ENCODE peak calls at places on chromosomes 5 and 9, in five cellular contexts. P, N, A, Q and J are unnamed samples.

GRCh38 chr5:134555223-134555790 is 29.8 kb downstream of the JADE2 start:
- DNase-seq in A (no peak), N (no peak), P (no peak), Q (no peak), J (peak)

GRCh38 chr5:80860934-80861613 is 99.1 kb upstream of the RASGRF2 start:
- DNase-seq in P (no peak), A (no peak), N (no peak), Q (no peak), J (no peak)

GRCh38 chr9:8012986-8013385 is 213.4 kb upstream of the DMAC1 start:
- DNase-seq in N (no peak), P (no peak), A (no peak), Q (no peak), J (no peak)

GRCh38 chr5:110536120-110537115 is 190.1 kb downstream of the TMEM232 start:
- DNase-seq in Q (no peak), P (no peak), N (no peak), A (no peak), J (no peak)

GRCh38 chr9:135070964-135071735 is 16.3 kb upstream of the OLFM1 start:
- DNase-seq in A (no peak), N (no peak), P (no peak), Q (no peak), J (peak)

GRCh38 chr5:135246605-135246922 is 152.5 kb downstream of the MACROH2A1 start:
- DNase-seq in A (no peak), P (peak), N (no peak), Q (no peak), J (peak)

GRCh38 chr9:81082251-81082650 is 607.1 kb downstream of the TLE1 start:
- DNase-seq in A (no peak), N (no peak), P (no peak), Q (no peak), J (no peak)

GRCh38 chr5:125044491-125045282 is 298.2 kb upstream of the ZNF608 start:
- DNase-seq in A (no peak), Q (no peak), N (no peak), P (no peak), J (no peak)

GRCh38 chr9:133184971-133185370 is 21.3 kb upstream of the GBGT1 start:
- DNase-seq in N (peak), Q (peak), A (peak), P (peak), J (no peak)

GRCh38 chr9:134895849-134896833 is 15.5 kb downstream of the FCN2 start:
- DNase-seq in N (no peak), P (no peak), A (peak), Q (peak), J (no peak)

GRCh38 chr5:53256746-53257145 is 147.2 kb upstream of the MOCS2 start:
- DNase-seq in A (peak), N (no peak), Q (peak), P (no peak), J (no peak)

GRCh38 chr5:126052791-126053190 is 370.4 kb upstream of the GRAMD2B start:
- DNase-seq in A (peak), N (no peak), P (no peak), Q (no peak), J (no peak)

GRCh38 chr5:118253401-118254061 is 734.8 kb downstream of the DTWD2 start:
- DNase-seq in Q (no peak), N (no peak), P (no peak), A (no peak), J (no peak)

GRCh38 chr5:76337949-76338589 is 65.0 kb upstream of the IQGAP2 start:
- DNase-seq in Q (peak), N (peak), A (peak), P (peak), J (no peak)

GRCh38 chr5:62980884-62981283 is 402.3 kb downstream of the LRRC70 start:
- DNase-seq in A (no peak), Q (no peak), P (no peak), N (no peak), J (no peak)

GRCh38 chr5:170636206-170636605 is 132.4 kb downstream of the KCNIP1 start:
- DNase-seq in P (no peak), Q (no peak), N (no peak), A (no peak), J (no peak)

GRCh38 chr9:121860744-121861143 is 209.3 kb downstream of the DAB2IP start:
- DNase-seq in P (no peak), N (no peak), A (peak), Q (no peak), J (no peak)

GRCh38 chr5:112109331-112109993 is 309.6 kb downstream of the EPB41L4A start:
- DNase-seq in P (peak), A (peak), N (no peak), Q (peak), J (no peak)

GRCh38 chr5:129410488-129410887 is 49.6 kb upstream of the ADAMTS19 start:
- DNase-seq in P (no peak), N (no peak), Q (no peak), A (no peak), J (no peak)

GRCh38 chr5:177133119-177133844 is at the start of gene NSD1:
- DNase-seq in Q (peak), A (peak), N (no peak), P (peak), J (peak)

GRCh38 chr5:172276214-172276613 is 7.3 kb downstream of the UBTD2 start:
- DNase-seq in A (peak), N (peak), P (no peak), Q (no peak), J (no peak)

GRCh38 chr5:125043781-125044391 is 297.4 kb upstream of the ZNF608 start:
- DNase-seq in N (no peak), Q (no peak), P (no peak), A (peak), J (peak)

GRCh38 chr9:19133549-19134345 is 6.5 kb upstream of the PLIN2 start:
- DNase-seq in P (no peak), Q (no peak), N (no peak), A (no peak), J (no peak)

GRCh38 chr5:28710360-28710759 is 1672.0 kb upstream of the CDH9 start:
- DNase-seq in Q (no peak), P (no peak), N (no peak), A (no peak), J (no peak)

GRCh38 chr5:159444441-159445082 is 114.3 kb upstream of the IL12B start:
- DNase-seq in P (no peak), A (peak), Q (peak), N (peak), J (no peak)

GRCh38 chr5:44807269-44807668 is 1.5 kb upstream of the MRPS30 start:
- DNase-seq in N (no peak), P (no peak), Q (peak), A (peak), J (no peak)

GRCh38 chr9:81595887-81596558 is 93.3 kb downstream of the TLE1 start:
- DNase-seq in Q (no peak), A (no peak), P (no peak), N (no peak), J (no peak)

DNA sequence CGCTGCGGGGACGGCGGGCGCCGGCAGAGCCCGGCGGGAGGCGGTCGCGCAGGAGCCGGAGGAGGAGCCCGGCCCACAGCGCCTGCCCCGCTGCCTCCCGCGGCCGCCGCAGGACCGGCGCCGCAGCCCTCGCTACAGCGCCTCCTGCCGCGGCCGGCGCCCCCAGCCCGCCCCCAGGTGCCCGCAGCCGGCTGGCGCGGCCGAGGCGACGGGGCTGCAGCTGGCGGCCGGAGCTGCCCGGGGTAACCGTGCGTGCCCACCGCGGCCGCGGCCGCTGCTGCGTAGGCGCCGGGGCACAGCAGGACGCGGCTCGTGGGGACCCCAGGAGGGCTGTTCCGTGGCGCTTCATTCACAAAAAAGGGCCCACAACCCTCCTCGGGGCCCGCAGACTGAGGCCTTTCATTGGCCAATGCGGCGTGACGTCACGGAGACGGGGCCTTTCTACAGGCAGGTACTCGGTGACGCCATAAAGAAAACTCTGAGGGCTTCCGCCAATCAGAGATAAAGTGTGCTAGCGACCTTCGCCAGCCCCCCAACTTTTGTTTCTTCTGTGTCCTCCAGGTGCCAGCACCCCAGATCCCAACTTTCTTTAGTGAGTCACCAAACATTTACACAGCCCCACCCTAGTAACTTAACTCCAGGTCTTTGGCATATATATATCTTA is at the start of gene CDC14B:
- DNase-seq in N (peak), A (peak), Q (peak), P (peak), J (peak)
- H3K4me3 ChIP-seq in N (peak), A (peak), Q (peak), P (peak), J (peak)

GRCh38 chr5:58754250-58754649 is 171.4 kb downstream of the RAB3C start:
- DNase-seq in P (no peak), Q (no peak), N (no peak), A (no peak), J (no peak)
- H3K27ac ChIP-seq in P (no peak), Q (no peak), N (no peak), A (no peak), J (no peak)

GRCh38 chr5:32172908-32173393 is 1.2 kb downstream of the GOLPH3 start:
- DNase-seq in N (no peak), P (no peak), A (no peak), Q (peak), J (no peak)
- H3K9ac ChIP-seq in N (peak), P (peak), A (peak), Q (peak), J (peak)

GRCh38 chr9:91099471-91099870 is 262.2 kb downstream of the AUH start:
- DNase-seq in P (no peak), N (no peak), A (no peak), Q (no peak), J (no peak)
- H3K4me3 ChIP-seq in P (no peak), N (no peak), A (no peak), Q (no peak), J (no peak)